ENCODE peak calls at places on chromosomes 11 and 22, in ten cellular contexts. D, H, P, Y, R, Q, J, G, Z and L are unnamed samples.

GRCh38 chr22:36741204-36741793 is 34.6 kb downstream of the IFT27 start:
- DNase-seq in D (no peak), H (peak), P (no peak), Y (no peak), R (peak), Q (no peak), J (no peak), G (no peak), Z (peak), L (peak)

GRCh38 chr11:121538054-121538453 is 85.3 kb upstream of the SORL1-AS1 start:
- DNase-seq in D (no peak), H (peak), P (no peak), Y (no peak), R (no peak), Q (no peak), J (no peak), G (no peak), Z (no peak), L (no peak)

GRCh38 chr11:70398834-70399680 is 728 bp downstream of the CTTN start:
- DNase-seq in D (peak), H (no peak), P (no peak), Y (peak), R (no peak), Q (no peak), J (no peak), G (no peak), Z (no peak), L (no peak)

GRCh38 chr11:122343247-122343646 is 227.2 kb upstream of the BLID start:
- DNase-seq in D (no peak), H (no peak), P (no peak), Y (no peak), R (no peak), Q (peak), J (no peak), G (no peak), Z (no peak), L (no peak)

GRCh38 chr11:121717296-121717695 is 264.5 kb upstream of the SORL1-AS1 start:
- DNase-seq in D (no peak), H (no peak), P (no peak), Y (no peak), R (no peak), Q (no peak), J (no peak), G (no peak), Z (no peak), L (no peak)

GRCh38 chr11:16874275-16874975 is 136.0 kb downstream of the C11orf58 start:
- DNase-seq in D (no peak), H (no peak), P (no peak), Y (no peak), R (no peak), Q (no peak), J (no peak), G (no peak), Z (no peak), L (no peak)

GRCh38 chr11:57638005-57638760 is 11.5 kb downstream of the YPEL4 start:
- DNase-seq in D (peak), H (no peak), P (peak), Y (no peak), R (peak), Q (no peak), J (peak), G (peak), Z (peak), L (peak)

GRCh38 chr22:33923033-33923432 is 2.8 kb upstream of the LARGE1 start:
- DNase-seq in D (no peak), H (no peak), P (no peak), Y (no peak), R (no peak), Q (no peak), J (no peak), G (no peak), Z (no peak), L (no peak)

GRCh38 chr22:48362736-48363404 is 1464.8 kb downstream of the BRD1 start:
- DNase-seq in D (no peak), H (no peak), P (no peak), Y (no peak), R (no peak), Q (no peak), J (no peak), G (no peak), Z (no peak), L (no peak)

GRCh38 chr11:92739020-92739419 is 230.4 kb upstream of the MTNR1B start:
- DNase-seq in D (no peak), H (no peak), P (no peak), Y (no peak), R (peak), Q (no peak), J (no peak), G (no peak), Z (peak), L (no peak)

GRCh38 chr22:49861642-49862407 is 8.2 kb downstream of the ZBED4 start:
- DNase-seq in D (no peak), H (no peak), P (no peak), Y (no peak), R (no peak), Q (no peak), J (no peak), G (no peak), Z (peak), L (no peak)

GRCh38 chr11:92861641-92862040 is 107.8 kb upstream of the MTNR1B start:
- DNase-seq in D (no peak), H (no peak), P (no peak), Y (no peak), R (no peak), Q (no peak), J (no peak), G (no peak), Z (no peak), L (no peak)

GRCh38 chr11:22752908-22753310 is 76.7 kb downstream of the SVIP start:
- DNase-seq in D (no peak), H (no peak), P (no peak), Y (no peak), R (no peak), Q (no peak), J (no peak), G (no peak), Z (no peak), L (no peak)